ENCODE peak calls at places on chromosomes 11 and 22, in five cellular contexts. X, H, P, T and K are unnamed samples.

GRCh38 chr11:33324211-33324985 is 67.2 kb downstream of the HIPK3 start:
- DNase-seq in X (no peak), P (no peak), T (no peak), H (no peak), K (peak; percentile 54)

GRCh38 chr22:24772493-24773220 is 1.9 kb downstream of the PIWIL3 start:
- DNase-seq in H (peak; percentile 28), P (peak; percentile 61), T (peak; percentile 28), X (peak; percentile 71), K (no peak)

GRCh38 chr11:22192289-22192641 is 620 bp upstream of the ANO5 start:
- DNase-seq in P (peak; percentile 12), X (peak; percentile 66), T (peak; percentile 21), H (no peak), K (no peak)

GRCh38 chr11:3824714-3825472 is 15.9 kb downstream of the RHOG start:
- DNase-seq in H (peak; percentile 44), T (peak; percentile 96), P (peak; percentile 69), X (peak; percentile 81), K (peak; percentile 89)

GRCh38 chr11:96162816-96163499 is 180.0 kb downstream of the MAML2 start:
- DNase-seq in H (peak; percentile 93), P (no peak), T (no peak), X (no peak), K (no peak)

GRCh38 chr11:73965076-73965763 is 14.4 kb downstream of the DNAJB13 start:
- DNase-seq in T (no peak), P (no peak), X (no peak), H (no peak), K (no peak)

GRCh38 chr11:11148104-11148509 is 204.9 kb downstream of the CSNK2A3 start:
- DNase-seq in P (no peak), T (peak; percentile 12), X (no peak), H (no peak), K (peak; percentile 26)

GRCh38 chr22:48320048-48320655 is 1507.5 kb downstream of the BRD1 start:
- DNase-seq in P (no peak), T (no peak), H (no peak), X (no peak), K (no peak)

GRCh38 chr11:75154646-75155569 is 4.0 kb downstream of the SLCO2B1 start:
- DNase-seq in X (no peak), H (no peak), P (no peak), T (no peak), K (no peak)

GRCh38 chr22:48923165-48923875 is 904.4 kb downstream of the BRD1 start:
- DNase-seq in P (no peak), X (no peak), T (no peak), H (no peak), K (no peak)

GRCh38 chr11:130323452-130324448 is 9.0 kb upstream of the ZBTB44 start:
- DNase-seq in T (no peak), H (no peak), P (no peak), X (no peak), K (no peak)

GRCh38 chr11:26297179-26297970 is 34.6 kb upstream of the ANO3 start:
- DNase-seq in H (peak; percentile 52), X (peak; percentile 18), T (peak; percentile 29), P (peak; percentile 58), K (peak; percentile 69)

GRCh38 chr11:118215262-118215661 is 9.5 kb downstream of the JAML start:
- DNase-seq in T (no peak), H (no peak), P (no peak), X (no peak), K (no peak)

GRCh38 chr11:71999360-71999759 is 651 bp downstream of the IL18BP start:
- DNase-seq in T (no peak), P (no peak), H (peak; percentile 30), X (no peak), K (no peak)

GRCh38 chr22:39224550-39224949 is 20.2 kb downstream of the PDGFB start:
- DNase-seq in X (no peak), T (no peak), H (no peak), P (no peak), K (no peak)

GRCh38 chr11:61897387-61898246 is 6.3 kb upstream of the FADS3 start:
- DNase-seq in X (peak; percentile 91), H (peak; percentile 53), T (peak; percentile 84), P (peak; percentile 51), K (peak; percentile 85)

GRCh38 chr11:77687088-77687487 is 49.5 kb upstream of the CLNS1A start:
- DNase-seq in H (no peak), X (no peak), P (no peak), T (no peak), K (no peak)
- TF ChIP-seq POLR2A in H (no peak), X (no peak), P (no peak), T (no peak), K (no peak)

DNA sequence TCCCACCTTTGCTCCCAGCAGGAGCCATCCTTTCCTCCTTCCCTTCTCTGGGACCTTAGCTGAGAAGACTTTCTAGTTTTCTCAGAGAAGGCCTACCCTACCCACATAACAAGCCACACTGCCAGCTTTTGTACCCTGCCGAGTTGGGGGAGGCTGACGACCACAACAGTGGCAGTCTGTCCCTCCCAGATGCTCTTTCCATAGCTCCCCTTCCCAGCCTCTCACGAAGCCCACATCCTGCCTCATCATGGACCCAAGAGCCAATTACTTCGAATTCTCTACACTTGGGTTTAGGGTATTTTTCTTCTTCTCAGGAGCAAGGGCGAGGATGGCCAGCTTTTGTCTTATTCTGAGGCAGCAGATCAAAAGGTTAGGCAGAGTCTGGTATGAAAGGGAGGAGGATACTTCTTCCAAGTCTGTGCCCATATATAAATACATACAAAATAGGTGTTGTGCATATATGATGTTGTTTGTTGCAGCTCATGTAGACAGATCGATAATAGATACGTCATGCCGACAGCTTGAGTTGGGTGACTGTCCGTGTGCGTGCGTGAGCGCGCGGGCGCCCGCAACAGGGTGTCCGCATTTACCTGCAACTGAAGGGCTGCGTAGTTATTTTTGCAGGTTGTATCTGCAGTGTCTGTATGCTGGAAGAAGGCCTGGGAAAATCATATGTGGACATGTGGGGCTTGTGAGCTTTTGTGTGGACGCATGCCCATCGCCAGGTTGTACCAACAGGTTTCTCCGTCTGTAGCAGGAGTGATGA is 846 bp upstream of the NRGN start:
- DNase-seq in T (no peak), H (no peak), P (no peak), X (no peak), K (no peak)
- H3K4me3 ChIP-seq in T (no peak overlapping the region), H (no peak overlapping the region), P (no peak overlapping the region), X (peak overlapping the region; percentile 54), K (no peak overlapping the region)

GRCh38 chr11:2582436-2582931 is 117.3 kb downstream of the KCNQ1OT1 start:
- DNase-seq in X (no peak), H (no peak), P (no peak), T (no peak), K (no peak)
- TF ChIP-seq MYC in X (no peak), H (no peak), P (no peak), T (no peak), K (no peak)

DNA sequence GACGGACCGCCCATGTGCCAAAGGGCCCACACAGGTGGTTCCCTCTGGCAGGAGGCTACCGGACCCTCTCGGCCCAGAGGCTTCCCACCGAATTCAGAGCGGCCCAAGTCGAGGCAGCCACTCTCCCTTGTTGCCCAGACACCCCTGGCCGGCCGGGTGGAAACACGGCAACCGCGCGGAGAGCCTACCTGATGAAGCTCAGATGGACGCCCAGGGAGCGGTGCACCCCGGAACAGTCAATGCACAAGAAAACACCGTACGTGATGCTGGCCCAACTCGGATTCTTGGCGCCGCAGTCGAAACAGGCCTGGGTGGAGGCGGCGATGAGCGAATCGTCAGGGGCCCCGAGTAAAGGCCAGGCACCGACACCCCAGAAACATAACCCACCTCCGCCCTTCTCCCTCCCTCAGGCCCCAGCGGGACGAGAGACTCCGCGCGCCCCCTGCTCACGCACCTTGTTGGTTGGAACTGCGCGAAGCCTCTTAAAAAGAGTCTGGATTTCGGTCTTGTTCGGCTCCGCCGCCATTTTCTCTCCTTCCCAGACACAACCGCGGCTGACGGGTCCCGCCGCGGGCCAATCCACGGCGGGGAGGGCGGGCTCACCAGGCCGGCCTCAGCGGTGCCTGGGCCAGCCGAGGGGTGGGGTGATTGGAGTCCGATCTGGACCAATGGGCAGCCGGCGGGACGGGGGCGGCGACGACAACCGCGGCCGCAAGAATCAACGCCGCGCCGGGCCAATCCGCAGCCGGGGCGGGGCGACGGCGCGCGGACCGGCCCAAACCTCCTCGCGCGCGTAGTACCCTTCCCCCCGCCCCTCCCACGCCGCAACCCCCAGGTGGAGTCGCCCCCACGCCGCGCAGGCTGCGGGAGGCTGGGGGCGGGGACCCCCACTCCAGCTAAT is at the start of gene ARFGAP2:
- DNase-seq in P (peak; percentile 84), T (peak; percentile 97), H (peak; percentile 97), X (peak; percentile 99), K (peak; percentile 97)
- TF ChIP-seq POLR2A in P (no peak), T (peak; percentile 84), H (peak; percentile 80), X (peak; percentile 29), K (peak; percentile 36)